ENCODE peak calls at places on chromosomes 7 and 10, in nine cellular contexts. One of them, this sample, is unnamed.

GRCh38 chr7:75875113-75876080 is 3.4 kb upstream of the RHBDD2 start:
- DNase-seq in HFF-Myc: no peak
- DNase-seq in IMR-90: no peak
- DNase-seq in lung: no peak
- DNase-seq in left lung: no peak
- DNase-seq in GM13977: no peak
- DNase-seq in GM10248: no peak
- DNase-seq in GM06990: no peak
- DNase-seq in Panc1: no peak
- DNase-seq in this sample: no peak

GRCh38 chr7:92723978-92724377 is 112.4 kb downstream of the CDK6 start:
- DNase-seq in HFF-Myc: no peak
- DNase-seq in IMR-90: no peak
- DNase-seq in lung: no peak
- DNase-seq in left lung: no peak
- DNase-seq in GM13977: no peak
- DNase-seq in GM10248: no peak
- DNase-seq in GM06990: no peak
- DNase-seq in Panc1: no peak
- DNase-seq in this sample: no peak

GRCh38 chr10:86234102-86234501 is 132.5 kb downstream of the GRID1 start:
- DNase-seq in HFF-Myc: no peak
- DNase-seq in IMR-90: no peak
- DNase-seq in lung: no peak
- DNase-seq in left lung: no peak
- DNase-seq in GM13977: no peak
- DNase-seq in GM10248: no peak
- DNase-seq in GM06990: no peak
- DNase-seq in Panc1: no peak
- DNase-seq in this sample: no peak

GRCh38 chr7:150450491-150450992 is at the start of gene GIMAP8:
- DNase-seq in HFF-Myc: no peak
- DNase-seq in IMR-90: no peak
- DNase-seq in lung: peak; percentile 60
- DNase-seq in left lung: peak; percentile 90
- DNase-seq in GM13977: peak; percentile 53
- DNase-seq in GM10248: peak; percentile 50
- DNase-seq in GM06990: no peak
- DNase-seq in Panc1: no peak
- DNase-seq in this sample: peak; percentile 40

GRCh38 chr7:19920200-19920599 is 146.8 kb upstream of the TMEM196 start:
- DNase-seq in HFF-Myc: no peak
- DNase-seq in IMR-90: peak; percentile 41
- DNase-seq in lung: no peak
- DNase-seq in left lung: no peak
- DNase-seq in GM13977: no peak
- DNase-seq in GM10248: no peak
- DNase-seq in GM06990: no peak
- DNase-seq in Panc1: no peak
- DNase-seq in this sample: no peak

GRCh38 chr10:121043124-121043849 is 192.1 kb downstream of the WDR11 start:
- DNase-seq in HFF-Myc: no peak
- DNase-seq in IMR-90: no peak
- DNase-seq in lung: no peak
- DNase-seq in left lung: peak; percentile 72
- DNase-seq in GM13977: no peak
- DNase-seq in GM10248: no peak
- DNase-seq in GM06990: no peak
- DNase-seq in Panc1: no peak
- DNase-seq in this sample: no peak

GRCh38 chr10:69883680-69884375 is 82.1 kb downstream of the COL13A1 start:
- DNase-seq in HFF-Myc: no peak
- DNase-seq in IMR-90: no peak
- DNase-seq in lung: no peak
- DNase-seq in left lung: no peak
- DNase-seq in GM13977: no peak
- DNase-seq in GM10248: no peak
- DNase-seq in GM06990: no peak
- DNase-seq in Panc1: no peak
- DNase-seq in this sample: no peak

GRCh38 chr10:33067481-33067880 is 109.5 kb upstream of the ITGB1 start:
- DNase-seq in HFF-Myc: no peak
- DNase-seq in IMR-90: peak; percentile 42
- DNase-seq in lung: no peak
- DNase-seq in left lung: no peak
- DNase-seq in GM13977: no peak
- DNase-seq in GM10248: no peak
- DNase-seq in GM06990: no peak
- DNase-seq in Panc1: no peak
- DNase-seq in this sample: no peak

GRCh38 chr10:6721964-6722615 is 142.0 kb upstream of the PRKCQ start:
- DNase-seq in HFF-Myc: peak; percentile 99
- DNase-seq in IMR-90: peak; percentile 99
- DNase-seq in lung: no peak
- DNase-seq in left lung: no peak
- DNase-seq in GM13977: no peak
- DNase-seq in GM10248: no peak
- DNase-seq in GM06990: no peak
- DNase-seq in Panc1: peak; percentile 2
- DNase-seq in this sample: no peak

GRCh38 chr7:158782638-158783490 is 46.4 kb downstream of the ESYT2 start:
- DNase-seq in HFF-Myc: no peak
- DNase-seq in IMR-90: peak; percentile 12
- DNase-seq in lung: peak; percentile 45
- DNase-seq in left lung: no peak
- DNase-seq in GM13977: no peak
- DNase-seq in GM10248: no peak
- DNase-seq in GM06990: no peak
- DNase-seq in Panc1: peak; percentile 5
- DNase-seq in this sample: no peak

GRCh38 chr10:54800677-54801480 is at the start of gene PCDH15:
- DNase-seq in HFF-Myc: no peak
- DNase-seq in IMR-90: no peak
- DNase-seq in lung: no peak
- DNase-seq in left lung: no peak
- DNase-seq in GM13977: peak; percentile 4
- DNase-seq in GM10248: no peak
- DNase-seq in GM06990: no peak
- DNase-seq in Panc1: peak; percentile 22
- DNase-seq in this sample: no peak

GRCh38 chr10:79146611-79147130 is 77.9 kb downstream of the ZMIZ1 start:
- DNase-seq in HFF-Myc: no peak
- DNase-seq in IMR-90: peak; percentile 37
- DNase-seq in lung: peak; percentile 78
- DNase-seq in left lung: no peak
- DNase-seq in GM13977: no peak
- DNase-seq in GM10248: no peak
- DNase-seq in GM06990: no peak
- DNase-seq in Panc1: no peak
- DNase-seq in this sample: no peak

GRCh38 chr10:127552446-127552845 is 3.3 kb downstream of the NPS start:
- DNase-seq in HFF-Myc: no peak
- DNase-seq in IMR-90: no peak
- DNase-seq in lung: peak; percentile 18
- DNase-seq in left lung: no peak
- DNase-seq in GM13977: no peak
- DNase-seq in GM10248: no peak
- DNase-seq in GM06990: no peak
- DNase-seq in Panc1: no peak
- DNase-seq in this sample: no peak

GRCh38 chr7:13920053-13920697 is 69.3 kb downstream of the ETV1 start:
- DNase-seq in HFF-Myc: peak; percentile 100
- DNase-seq in IMR-90: peak; percentile 100
- DNase-seq in lung: no peak
- DNase-seq in left lung: no peak
- DNase-seq in GM13977: no peak
- DNase-seq in GM10248: no peak
- DNase-seq in GM06990: no peak
- DNase-seq in Panc1: peak; percentile 99
- DNase-seq in this sample: no peak

GRCh38 chr7:93882481-93882880 is 8.1 kb downstream of the TFPI2 start:
- DNase-seq in HFF-Myc: no peak
- DNase-seq in IMR-90: no peak
- DNase-seq in lung: no peak
- DNase-seq in left lung: no peak
- DNase-seq in GM13977: no peak
- DNase-seq in GM10248: no peak
- DNase-seq in GM06990: no peak
- DNase-seq in Panc1: no peak
- DNase-seq in this sample: no peak

GRCh38 chr7:28953628-28954027 is 4.5 kb downstream of the TRIL start:
- DNase-seq in HFF-Myc: no peak
- DNase-seq in IMR-90: peak; percentile 44
- DNase-seq in lung: peak; percentile 21
- DNase-seq in left lung: no peak
- DNase-seq in GM13977: no peak
- DNase-seq in GM10248: no peak
- DNase-seq in GM06990: no peak
- DNase-seq in Panc1: no peak
- DNase-seq in this sample: no peak

GRCh38 chr10:84593546-84593945 is 265.2 kb downstream of the CCSER2 start:
- DNase-seq in HFF-Myc: no peak
- DNase-seq in IMR-90: no peak
- DNase-seq in lung: no peak
- DNase-seq in left lung: no peak
- DNase-seq in GM13977: no peak
- DNase-seq in GM10248: no peak
- DNase-seq in GM06990: no peak
- DNase-seq in Panc1: no peak
- DNase-seq in this sample: no peak

GRCh38 chr10:84600947-84601346 is 272.6 kb downstream of the CCSER2 start:
- DNase-seq in HFF-Myc: no peak
- DNase-seq in IMR-90: no peak
- DNase-seq in lung: no peak
- DNase-seq in left lung: no peak
- DNase-seq in GM13977: no peak
- DNase-seq in GM10248: no peak
- DNase-seq in GM06990: no peak
- DNase-seq in Panc1: no peak
- DNase-seq in this sample: no peak

GRCh38 chr10:84603971-84604370 is 275.6 kb downstream of the CCSER2 start:
- DNase-seq in HFF-Myc: no peak
- DNase-seq in IMR-90: no peak
- DNase-seq in lung: no peak
- DNase-seq in left lung: no peak
- DNase-seq in GM13977: no peak
- DNase-seq in GM10248: no peak
- DNase-seq in GM06990: no peak
- DNase-seq in Panc1: no peak
- DNase-seq in this sample: no peak

DNA sequence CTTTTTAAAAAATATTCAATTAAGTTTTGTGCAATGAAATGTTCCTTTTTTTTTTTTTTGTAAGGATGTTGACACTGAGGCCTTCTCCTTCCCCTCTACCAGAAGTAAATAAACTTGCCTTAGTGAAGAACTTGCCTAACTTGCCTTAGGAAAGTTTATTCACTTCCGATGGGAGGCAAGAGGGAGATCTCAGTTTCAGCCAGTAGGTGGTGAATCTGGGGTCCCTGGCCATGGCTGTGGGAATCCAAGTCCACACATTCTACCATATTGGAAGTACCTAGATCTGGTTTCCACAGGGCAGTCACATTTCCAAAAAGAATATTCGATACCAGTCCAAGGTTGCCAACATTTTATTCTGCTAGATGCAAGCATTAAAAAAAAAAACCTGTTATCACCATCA is 270.9 kb downstream of the CCSER2 start:
- DNase-seq in HFF-Myc: no peak
- DNase-seq in IMR-90: no peak
- DNase-seq in lung: no peak
- DNase-seq in left lung: no peak
- DNase-seq in GM13977: no peak
- DNase-seq in GM10248: no peak
- DNase-seq in GM06990: no peak
- DNase-seq in Panc1: no peak
- DNase-seq in this sample: no peak
- TF ChIP-seq CTCF in HFF-Myc: no peak
- TF ChIP-seq CTCF in IMR-90: no peak
- TF ChIP-seq CTCF in lung: no peak
- TF ChIP-seq CTCF in left lung: no peak
- TF ChIP-seq CTCF in GM13977: no peak
- TF ChIP-seq CTCF in GM10248: no peak
- TF ChIP-seq CTCF in GM06990: no peak
- TF ChIP-seq CTCF in Panc1: no peak
- TF ChIP-seq CTCF in this sample: no peak

DNA sequence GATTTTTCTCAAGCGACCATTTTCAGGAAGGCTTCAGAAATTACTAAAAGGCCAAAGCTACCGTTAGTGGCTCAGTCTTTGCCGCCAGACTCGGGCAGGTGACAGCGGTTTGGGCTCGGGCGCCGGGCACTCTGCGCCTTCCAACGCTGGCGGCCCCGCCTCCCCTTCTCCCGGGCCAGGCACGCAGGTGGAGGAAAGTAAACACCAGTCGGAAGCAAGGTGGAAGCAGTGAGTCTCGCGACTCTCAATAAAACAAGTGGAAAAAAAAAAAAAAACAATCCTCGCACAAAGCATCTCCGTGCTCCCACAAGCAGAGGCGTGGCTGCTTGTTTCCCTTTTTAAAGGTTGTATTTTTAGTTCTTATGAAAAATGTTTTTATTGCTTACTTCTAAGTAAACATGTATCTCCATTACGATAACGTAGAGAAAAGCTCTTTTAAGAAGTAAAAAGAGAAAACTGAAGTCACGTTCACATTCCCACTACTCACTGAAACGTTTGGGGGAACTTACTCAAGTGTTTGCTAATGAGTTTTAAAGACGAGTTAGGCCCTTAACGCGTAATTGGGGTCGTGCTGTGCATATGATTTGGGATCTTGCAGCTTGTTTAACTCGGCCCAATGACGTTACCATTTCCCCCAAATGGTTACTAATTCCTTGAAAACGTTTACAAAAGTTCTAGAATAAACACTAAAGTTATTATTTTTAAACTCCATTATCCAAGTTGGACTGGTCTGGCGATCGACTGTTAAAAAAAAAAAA is 904 bp downstream of the CDCA7L start:
- DNase-seq in HFF-Myc: no peak
- DNase-seq in IMR-90: peak; percentile 5
- DNase-seq in lung: peak; percentile 75
- DNase-seq in left lung: peak; percentile 92
- DNase-seq in GM13977: peak; percentile 42
- DNase-seq in GM10248: no peak
- DNase-seq in GM06990: peak; percentile 52
- DNase-seq in Panc1: peak; percentile 30
- DNase-seq in this sample: no peak
- TF ChIP-seq CTCF in HFF-Myc: no peak
- TF ChIP-seq CTCF in IMR-90: no peak
- TF ChIP-seq CTCF in lung: no peak
- TF ChIP-seq CTCF in left lung: no peak
- TF ChIP-seq CTCF in GM13977: no peak
- TF ChIP-seq CTCF in GM10248: no peak
- TF ChIP-seq CTCF in GM06990: no peak
- TF ChIP-seq CTCF in Panc1: no peak
- TF ChIP-seq CTCF in this sample: no peak

GRCh38 chr7:73342645-73343044 is 14.7 kb downstream of the FKBP6 start:
- DNase-seq in HFF-Myc: no peak
- DNase-seq in IMR-90: peak; percentile 69
- DNase-seq in lung: no peak
- DNase-seq in left lung: no peak
- DNase-seq in GM13977: no peak
- DNase-seq in GM10248: no peak
- DNase-seq in GM06990: no peak
- DNase-seq in Panc1: peak; percentile 28
- DNase-seq in this sample: no peak
- TF ChIP-seq CTCF in HFF-Myc: peak; percentile 63
- TF ChIP-seq CTCF in IMR-90: peak; percentile 72
- TF ChIP-seq CTCF in lung: peak; percentile 11
- TF ChIP-seq CTCF in left lung: no peak
- TF ChIP-seq CTCF in GM13977: no peak
- TF ChIP-seq CTCF in GM10248: no peak
- TF ChIP-seq CTCF in GM06990: no peak
- TF ChIP-seq CTCF in Panc1: peak; percentile 75
- TF ChIP-seq CTCF in this sample: no peak

GRCh38 chr7:112500619-112501018 is 19.8 kb downstream of the LSMEM1 start:
- DNase-seq in HFF-Myc: no peak
- DNase-seq in IMR-90: no peak
- DNase-seq in lung: no peak
- DNase-seq in left lung: no peak
- DNase-seq in GM13977: no peak
- DNase-seq in GM10248: no peak
- DNase-seq in GM06990: no peak
- DNase-seq in Panc1: no peak
- DNase-seq in this sample: no peak
- TF ChIP-seq CTCF in HFF-Myc: peak; percentile 3
- TF ChIP-seq CTCF in IMR-90: no peak
- TF ChIP-seq CTCF in lung: no peak
- TF ChIP-seq CTCF in left lung: no peak
- TF ChIP-seq CTCF in GM13977: no peak
- TF ChIP-seq CTCF in GM10248: no peak
- TF ChIP-seq CTCF in GM06990: no peak
- TF ChIP-seq CTCF in Panc1: peak; percentile 15
- TF ChIP-seq CTCF in this sample: no peak

This sample was measured in GM20000.